ENCODE peak calls at places on chromosomes 2 and 18, in nine cellular contexts. J is adrenal gland, F is psoas muscle, C is left lung, B is thyroid gland, E is cardiac muscle cell, U is right lobe of liver, R is SK-N-SH, S is hepatocyte. T is an unnamed sample. For H3K36me3, the result is how much of the 10 kb centered on the place peaks cover.

GRCh38 chr18:35777042-35777441 is 195.4 kb upstream of the RMP24 start:
- DNase-seq in B (no peak), E (no peak), U (no peak), J (no peak), S (no peak), C (no peak), R (no peak), F (no peak), T (no peak)

GRCh38 chr18:69172046-69172445 is 228.6 kb upstream of the DOK6 start:
- DNase-seq in F (no peak), R (no peak), S (no peak), C (no peak), E (no peak), B (no peak), J (no peak), U (no peak), T (no peak)

GRCh38 chr2:129748653-129749052 is 230.8 kb upstream of the RAB6C start:
- DNase-seq in C (no peak), U (no peak), F (no peak), J (no peak), S (peak), B (no peak), R (no peak), E (peak), T (no peak)

GRCh38 chr2:43057026-43057741 is 169.2 kb downstream of the ZFP36L2 start:
- DNase-seq in R (peak), C (peak), F (no peak), U (peak), B (peak), J (peak), S (no peak), E (no peak), T (no peak)

GRCh38 chr2:207133862-207134519 is 31.8 kb downstream of the KLF7 start:
- DNase-seq in R (no peak), S (peak), F (peak), C (peak), U (no peak), B (peak), E (no peak), J (no peak), T (no peak)

GRCh38 chr18:22166070-22166972 is 3.1 kb upstream of the GATA6 start:
- DNase-seq in F (no peak), E (peak), B (no peak), J (peak), U (peak), S (peak), R (peak), C (peak), T (no peak)

GRCh38 chr2:149544692-149545091 is 42.9 kb downstream of the MMADHC start:
- DNase-seq in J (no peak), R (no peak), S (no peak), C (no peak), B (no peak), E (no peak), F (no peak), U (no peak), T (no peak)

GRCh38 chr2:35184471-35184870 is 1171.1 kb upstream of the CRIM1 start:
- DNase-seq in R (no peak), U (no peak), B (no peak), J (no peak), S (no peak), F (no peak), C (no peak), E (no peak), T (no peak)

GRCh38 chr2:120237491-120237902 is 14.3 kb upstream of the TMEM185B start:
- DNase-seq in J (no peak), B (no peak), E (no peak), U (no peak), C (peak), F (no peak), R (no peak), S (peak), T (no peak)

GRCh38 chr2:125471963-125472362 is 1184.0 kb upstream of the GYPC start:
- DNase-seq in J (no peak), U (no peak), B (no peak), R (peak), F (no peak), E (peak), C (no peak), S (peak), T (no peak)

GRCh38 chr18:63518178-63519012 is 23.8 kb upstream of the SERPINB12 start:
- DNase-seq in E (peak), R (peak), C (no peak), B (peak), S (peak), F (no peak), U (peak), J (peak), T (peak)

GRCh38 chr2:240399419-240400318 is 35.8 kb upstream of the GPC1 start:
- DNase-seq in F (peak), S (no peak), J (peak), U (peak), R (no peak), C (peak), E (no peak), B (no peak), T (no peak)

GRCh38 chr2:40466926-40467325 is 15.0 kb upstream of the SLC8A1 start:
- DNase-seq in E (no peak), F (no peak), J (no peak), C (no peak), B (no peak), R (no peak), S (no peak), U (no peak), T (no peak)

GRCh38 chr2:209451209-209451822 is 27.5 kb downstream of the MAP2 start:
- DNase-seq in F (no peak), C (no peak), S (no peak), E (no peak), B (no peak), U (no peak), J (no peak), R (no peak), T (no peak)

GRCh38 chr2:216696751-216697560 is 1.6 kb upstream of the IGFBP5 start:
- DNase-seq in S (peak), R (no peak), E (peak), F (no peak), B (peak), U (no peak), J (no peak), C (no peak), T (no peak)

GRCh38 chr18:10354241-10354811 is 100.1 kb upstream of the APCDD1 start:
- DNase-seq in E (no peak), J (no peak), B (no peak), R (no peak), F (no peak), S (no peak), C (no peak), U (no peak), T (no peak)

GRCh38 chr2:189379731-189380261 is 61.5 kb upstream of the WDR75 start:
- DNase-seq in C (no peak), J (no peak), B (no peak), S (no peak), F (no peak), R (no peak), E (no peak), U (no peak), T (no peak)

GRCh38 chr2:120758181-120759048 is 22.7 kb downstream of the GLI2 start:
- DNase-seq in J (peak), S (peak), U (peak), C (peak), R (no peak), E (peak), F (peak), B (no peak), T (no peak)

GRCh38 chr18:41674466-41674865 is 280.6 kb upstream of the PIK3C3 start:
- DNase-seq in E (no peak), C (no peak), S (no peak), B (no peak), R (peak), U (no peak), J (no peak), F (no peak), T (no peak)

GRCh38 chr2:113209869-113210305 is 36.1 kb downstream of the PSD4 start:
- DNase-seq in R (no peak), U (no peak), E (no peak), C (no peak), S (no peak), J (no peak), F (no peak), B (peak), T (no peak)

GRCh38 chr2:235960716-235961640 is 207.2 kb downstream of the GBX2 start:
- DNase-seq in J (no peak), R (no peak), F (no peak), U (no peak), B (no peak), E (no peak), S (no peak), C (no peak), T (no peak)

DNA sequence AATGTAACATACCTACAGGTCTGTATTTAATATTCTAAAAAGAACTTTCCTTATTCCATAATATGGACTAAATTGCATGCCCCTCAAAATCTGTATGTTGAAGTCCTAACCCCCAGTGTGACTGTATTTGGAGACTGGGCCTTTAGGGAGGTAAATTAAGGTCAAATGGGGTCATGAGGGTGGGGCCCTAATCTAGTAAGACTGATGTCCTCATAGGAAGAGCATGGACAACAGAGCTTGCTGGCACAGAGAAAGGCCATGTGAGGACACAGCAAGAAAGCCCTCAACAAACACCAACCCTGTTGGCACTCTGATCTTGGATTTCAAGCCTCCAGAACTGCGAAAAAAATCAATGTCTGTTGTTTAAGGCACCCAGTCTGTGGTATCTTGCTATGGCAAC is 18.6 kb downstream of the SF3B1 start:
- DNase-seq in C (no peak), E (no peak), F (no peak), R (no peak), U (no peak), S (no peak), B (no peak), J (no peak), T (no peak)
- H3K36me3 ChIP-seq in C (half or more), E (half or more), F (half or more), R (half or more), U (under half), S (under half), B (half or more), J (half or more), T (half or more)

GRCh38 chr18:48544661-48545415 is 6.0 kb downstream of the CTIF start:
- DNase-seq in U (no peak), S (no peak), C (no peak), B (no peak), J (peak), R (no peak), F (no peak), E (no peak), T (no peak)
- H3K27ac ChIP-seq in U (no peak), S (peak), C (no peak), B (no peak), J (no peak), R (peak), F (peak), E (no peak), T (no peak)

DNA sequence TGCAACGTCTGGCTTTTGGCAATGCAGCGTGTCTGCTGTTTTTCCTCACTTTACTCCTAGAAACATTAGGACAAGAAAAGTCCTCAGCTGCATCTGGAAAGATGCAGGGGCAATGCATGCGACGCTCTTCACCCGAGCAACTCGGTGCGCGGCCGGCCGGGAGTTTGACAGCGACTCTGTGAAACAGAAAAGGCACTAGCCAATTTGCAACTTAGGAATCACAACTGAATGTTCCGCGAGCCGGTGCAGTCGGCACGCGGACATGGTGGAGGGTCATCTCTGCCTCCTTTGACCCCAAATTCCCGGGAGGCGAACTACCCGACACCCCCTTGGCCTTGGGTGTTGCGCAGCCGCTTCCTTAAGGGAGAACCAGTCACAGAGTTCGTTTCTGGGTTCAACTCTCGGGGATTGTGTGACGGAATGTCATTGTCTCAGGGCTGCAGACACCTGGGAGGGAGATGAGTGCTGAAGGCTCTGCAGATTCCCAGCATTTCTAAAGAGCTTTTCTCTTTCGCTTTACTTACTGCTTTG is 9.8 kb downstream of the NR4A2 start:
- DNase-seq in E (peak), U (no peak), C (no peak), S (no peak), F (peak), R (no peak), B (no peak), J (no peak), T (no peak)
- H3K4me3 ChIP-seq in E (peak), U (no peak), C (no peak), S (no peak), F (peak), R (peak), B (no peak), J (no peak), T (no peak)

DNA sequence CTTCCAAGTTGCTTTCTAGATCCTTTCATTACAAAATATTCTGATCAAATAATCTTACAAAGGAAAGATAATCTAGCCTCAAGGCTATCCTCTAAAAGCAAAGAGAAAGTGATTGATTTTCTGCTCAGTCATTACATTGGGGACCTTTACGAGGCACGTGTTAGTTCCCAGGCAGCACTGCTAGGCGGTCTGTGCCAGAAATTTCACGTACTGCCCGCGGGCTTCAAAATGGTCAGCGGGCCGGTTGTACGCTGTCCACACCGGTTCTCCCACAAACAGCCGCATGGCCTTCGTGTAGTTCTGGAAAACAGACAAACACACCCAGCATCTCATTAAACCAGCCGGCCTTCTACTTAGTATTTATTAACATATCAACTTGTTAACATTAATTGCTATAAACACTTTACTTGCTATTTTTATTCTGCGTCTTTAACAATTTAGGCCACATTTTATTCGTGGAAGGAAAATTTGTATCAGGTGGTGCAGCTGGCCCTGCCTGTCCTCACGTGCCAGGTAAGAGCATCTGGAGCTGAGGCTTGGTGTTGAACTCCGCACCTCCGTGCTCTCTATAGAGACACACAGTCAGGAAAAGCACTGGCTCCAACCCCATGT is 20.4 kb downstream of the ADI1 start:
- DNase-seq in C (no peak), B (no peak), S (no peak), E (no peak), F (no peak), J (no peak), R (no peak), U (peak), T (no peak)
- H3K36me3 ChIP-seq in C (half or more), B (under half), S (under half), E (under half), F (half or more), J (under half), R (under half), U (half or more), T (under half)

T was measured in effector memory CD4-positive, alpha-beta T cell.